ENCODE peak calls at places on chromosomes 3 and 15, in ten cellular contexts. One of them, this sample, is unnamed.
A peak's percentile ranks its signal among the peaks of the same experiment; 100 is the strongest.

GRCh38 chr3:98521897-98522537 is 685 bp downstream of the CLDND1 start:
- DNase-seq in fibroblast of lung: peak; percentile 68
- DNase-seq in left ventricle myocardium inferior: no peak
- DNase-seq in gastrocnemius medialis: peak; percentile 15
- DNase-seq in psoas muscle: peak; percentile 52
- DNase-seq in IMR-90: peak; percentile 68
- DNase-seq in AG04450: peak; percentile 18
- DNase-seq in tibial nerve: no peak
- DNase-seq in cardiac muscle cell: peak; percentile 57
- DNase-seq in right atrium auricular region: peak; percentile 63
- DNase-seq in this sample: peak; percentile 75

GRCh38 chr15:43922021-43922420 is 95.2 kb downstream of the WDR76 start:
- DNase-seq in fibroblast of lung: peak; percentile 35
- DNase-seq in left ventricle myocardium inferior: no peak
- DNase-seq in gastrocnemius medialis: no peak
- DNase-seq in psoas muscle: no peak
- DNase-seq in IMR-90: peak; percentile 73
- DNase-seq in AG04450: peak; percentile 21
- DNase-seq in tibial nerve: no peak
- DNase-seq in cardiac muscle cell: peak; percentile 62
- DNase-seq in right atrium auricular region: no peak
- DNase-seq in this sample: peak; percentile 68

GRCh38 chr3:32994045-32994444 is 42.6 kb downstream of the CCR4 start:
- DNase-seq in fibroblast of lung: no peak
- DNase-seq in left ventricle myocardium inferior: no peak
- DNase-seq in gastrocnemius medialis: no peak
- DNase-seq in psoas muscle: no peak
- DNase-seq in IMR-90: no peak
- DNase-seq in AG04450: no peak
- DNase-seq in tibial nerve: no peak
- DNase-seq in cardiac muscle cell: no peak
- DNase-seq in right atrium auricular region: no peak
- DNase-seq in this sample: peak; percentile 84

GRCh38 chr3:127568604-127569003 is 21.9 kb downstream of the TPRA1 start:
- DNase-seq in fibroblast of lung: no peak
- DNase-seq in left ventricle myocardium inferior: no peak
- DNase-seq in gastrocnemius medialis: no peak
- DNase-seq in psoas muscle: no peak
- DNase-seq in IMR-90: no peak
- DNase-seq in AG04450: no peak
- DNase-seq in tibial nerve: no peak
- DNase-seq in cardiac muscle cell: no peak
- DNase-seq in right atrium auricular region: no peak
- DNase-seq in this sample: no peak

GRCh38 chr3:112627419-112627818 is 13.5 kb downstream of the CCDC80 start:
- DNase-seq in fibroblast of lung: no peak
- DNase-seq in left ventricle myocardium inferior: peak; percentile 41
- DNase-seq in gastrocnemius medialis: no peak
- DNase-seq in psoas muscle: peak; percentile 57
- DNase-seq in IMR-90: no peak
- DNase-seq in AG04450: no peak
- DNase-seq in tibial nerve: no peak
- DNase-seq in cardiac muscle cell: peak; percentile 22
- DNase-seq in right atrium auricular region: no peak
- DNase-seq in this sample: no peak

GRCh38 chr3:181713673-181714270 is 2.0 kb downstream of the SOX2 start:
- DNase-seq in fibroblast of lung: no peak
- DNase-seq in left ventricle myocardium inferior: no peak
- DNase-seq in gastrocnemius medialis: no peak
- DNase-seq in psoas muscle: no peak
- DNase-seq in IMR-90: no peak
- DNase-seq in AG04450: no peak
- DNase-seq in tibial nerve: no peak
- DNase-seq in cardiac muscle cell: no peak
- DNase-seq in right atrium auricular region: no peak
- DNase-seq in this sample: no peak

GRCh38 chr3:132417695-132418520 is 606 bp downstream of the DNAJC13 start:
- DNase-seq in fibroblast of lung: peak; percentile 76
- DNase-seq in left ventricle myocardium inferior: peak; percentile 43
- DNase-seq in gastrocnemius medialis: peak; percentile 15
- DNase-seq in psoas muscle: no peak
- DNase-seq in IMR-90: peak; percentile 58
- DNase-seq in AG04450: peak; percentile 20
- DNase-seq in tibial nerve: peak; percentile 17
- DNase-seq in cardiac muscle cell: peak; percentile 82
- DNase-seq in right atrium auricular region: no peak
- DNase-seq in this sample: peak; percentile 63

GRCh38 chr3:132507657-132508056 is 89.4 kb upstream of the ACKR4 start:
- DNase-seq in fibroblast of lung: no peak
- DNase-seq in left ventricle myocardium inferior: no peak
- DNase-seq in gastrocnemius medialis: no peak
- DNase-seq in psoas muscle: no peak
- DNase-seq in IMR-90: no peak
- DNase-seq in AG04450: no peak
- DNase-seq in tibial nerve: no peak
- DNase-seq in cardiac muscle cell: no peak
- DNase-seq in right atrium auricular region: no peak
- DNase-seq in this sample: no peak

GRCh38 chr3:4416961-4417360 is 50.1 kb downstream of the SUMF1 start:
- DNase-seq in fibroblast of lung: peak; percentile 88
- DNase-seq in left ventricle myocardium inferior: no peak
- DNase-seq in gastrocnemius medialis: peak; percentile 19
- DNase-seq in psoas muscle: peak; percentile 86
- DNase-seq in IMR-90: peak; percentile 92
- DNase-seq in AG04450: peak; percentile 53
- DNase-seq in tibial nerve: no peak
- DNase-seq in cardiac muscle cell: peak; percentile 79
- DNase-seq in right atrium auricular region: no peak
- DNase-seq in this sample: peak; percentile 97

GRCh38 chr3:8653800-8654408 is 9.3 kb upstream of the SSUH2 start:
- DNase-seq in fibroblast of lung: no peak
- DNase-seq in left ventricle myocardium inferior: no peak
- DNase-seq in gastrocnemius medialis: no peak
- DNase-seq in psoas muscle: no peak
- DNase-seq in IMR-90: no peak
- DNase-seq in AG04450: no peak
- DNase-seq in tibial nerve: no peak
- DNase-seq in cardiac muscle cell: no peak
- DNase-seq in right atrium auricular region: no peak
- DNase-seq in this sample: no peak

GRCh38 chr3:8283180-8283579 is 218.4 kb upstream of the LMCD1 start:
- DNase-seq in fibroblast of lung: no peak
- DNase-seq in left ventricle myocardium inferior: no peak
- DNase-seq in gastrocnemius medialis: no peak
- DNase-seq in psoas muscle: no peak
- DNase-seq in IMR-90: no peak
- DNase-seq in AG04450: no peak
- DNase-seq in tibial nerve: no peak
- DNase-seq in cardiac muscle cell: no peak
- DNase-seq in right atrium auricular region: no peak
- DNase-seq in this sample: no peak

DNA sequence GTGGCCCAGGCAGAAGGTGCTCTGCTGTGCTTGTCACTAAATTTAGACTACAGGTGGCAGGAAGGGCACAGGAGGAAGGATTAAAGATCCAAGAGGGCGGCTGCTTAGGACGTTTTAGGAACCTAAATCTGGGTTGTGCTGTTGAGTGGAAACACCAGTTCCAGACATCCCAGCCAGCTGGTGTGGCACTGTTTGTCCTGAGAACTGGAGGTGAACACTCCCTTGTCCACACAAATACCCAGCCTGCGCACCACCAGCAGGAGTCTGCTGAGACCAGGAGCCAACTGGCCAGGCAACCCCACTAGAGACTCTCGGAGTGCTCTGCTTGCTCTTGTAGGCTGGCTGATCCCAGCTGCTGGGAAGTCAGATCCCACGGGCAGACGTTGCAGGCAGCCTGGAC is 30.3 kb upstream of the UACA start:
- DNase-seq in fibroblast of lung: no peak
- DNase-seq in left ventricle myocardium inferior: no peak
- DNase-seq in gastrocnemius medialis: peak; percentile 34
- DNase-seq in psoas muscle: no peak
- DNase-seq in IMR-90: no peak
- DNase-seq in AG04450: no peak
- DNase-seq in tibial nerve: no peak
- DNase-seq in cardiac muscle cell: no peak
- DNase-seq in right atrium auricular region: no peak
- DNase-seq in this sample: no peak
- H3K27me3 ChIP-seq in fibroblast of lung: no peaks in the 10 kb centered on the region
- H3K27me3 ChIP-seq in left ventricle myocardium inferior: no peaks in the 10 kb centered on the region
- H3K27me3 ChIP-seq in gastrocnemius medialis: no peaks in the 10 kb centered on the region
- H3K27me3 ChIP-seq in psoas muscle: no peaks in the 10 kb centered on the region
- H3K27me3 ChIP-seq in IMR-90: no peaks in the 10 kb centered on the region
- H3K27me3 ChIP-seq in AG04450: no peaks in the 10 kb centered on the region
- H3K27me3 ChIP-seq in tibial nerve: no peaks in the 10 kb centered on the region
- H3K27me3 ChIP-seq in cardiac muscle cell: no peaks in the 10 kb centered on the region
- H3K27me3 ChIP-seq in right atrium auricular region: no peaks in the 10 kb centered on the region
- H3K27me3 ChIP-seq in this sample: no peaks in the 10 kb centered on the region

GRCh38 chr3:194103475-194103874 is 32.5 kb upstream of the HES1 start:
- DNase-seq in fibroblast of lung: no peak
- DNase-seq in left ventricle myocardium inferior: no peak
- DNase-seq in gastrocnemius medialis: no peak
- DNase-seq in psoas muscle: no peak
- DNase-seq in IMR-90: no peak
- DNase-seq in AG04450: no peak
- DNase-seq in tibial nerve: no peak
- DNase-seq in cardiac muscle cell: no peak
- DNase-seq in right atrium auricular region: no peak
- DNase-seq in this sample: no peak
- H3K27ac ChIP-seq in fibroblast of lung: no peak overlapping the region
- H3K27ac ChIP-seq in left ventricle myocardium inferior: no peak overlapping the region
- H3K27ac ChIP-seq in gastrocnemius medialis: no peak overlapping the region
- H3K27ac ChIP-seq in psoas muscle: no peak overlapping the region
- H3K27ac ChIP-seq in IMR-90: no peak overlapping the region
- H3K27ac ChIP-seq in AG04450: no peak overlapping the region
- H3K27ac ChIP-seq in tibial nerve: no peak overlapping the region
- H3K27ac ChIP-seq in cardiac muscle cell: no peak overlapping the region
- H3K27ac ChIP-seq in right atrium auricular region: no peak overlapping the region
- H3K27ac ChIP-seq in this sample: no peak overlapping the region

GRCh38 chr3:160641675-160642330 is 35.2 kb upstream of the ARL14 start:
- DNase-seq in fibroblast of lung: peak; percentile 54
- DNase-seq in left ventricle myocardium inferior: no peak
- DNase-seq in gastrocnemius medialis: peak; percentile 14
- DNase-seq in psoas muscle: no peak
- DNase-seq in IMR-90: peak; percentile 8
- DNase-seq in AG04450: no peak
- DNase-seq in tibial nerve: no peak
- DNase-seq in cardiac muscle cell: peak; percentile 77
- DNase-seq in right atrium auricular region: no peak
- DNase-seq in this sample: no peak

GRCh38 chr3:160648701-160649100 is 28.3 kb upstream of the ARL14 start:
- DNase-seq in fibroblast of lung: no peak
- DNase-seq in left ventricle myocardium inferior: no peak
- DNase-seq in gastrocnemius medialis: no peak
- DNase-seq in psoas muscle: no peak
- DNase-seq in IMR-90: no peak
- DNase-seq in AG04450: no peak
- DNase-seq in tibial nerve: no peak
- DNase-seq in cardiac muscle cell: no peak
- DNase-seq in right atrium auricular region: no peak
- DNase-seq in this sample: no peak

GRCh38 chr3:160649596-160649995 is 27.4 kb upstream of the ARL14 start:
- DNase-seq in fibroblast of lung: no peak
- DNase-seq in left ventricle myocardium inferior: no peak
- DNase-seq in gastrocnemius medialis: no peak
- DNase-seq in psoas muscle: no peak
- DNase-seq in IMR-90: no peak
- DNase-seq in AG04450: no peak
- DNase-seq in tibial nerve: no peak
- DNase-seq in cardiac muscle cell: no peak
- DNase-seq in right atrium auricular region: no peak
- DNase-seq in this sample: no peak

GRCh38 chr3:160644491-160644890 is 32.5 kb upstream of the ARL14 start:
- DNase-seq in fibroblast of lung: no peak
- DNase-seq in left ventricle myocardium inferior: no peak
- DNase-seq in gastrocnemius medialis: no peak
- DNase-seq in psoas muscle: no peak
- DNase-seq in IMR-90: no peak
- DNase-seq in AG04450: no peak
- DNase-seq in tibial nerve: no peak
- DNase-seq in cardiac muscle cell: no peak
- DNase-seq in right atrium auricular region: no peak
- DNase-seq in this sample: no peak

GRCh38 chr3:160643994-160644393 is 33.0 kb upstream of the ARL14 start:
- DNase-seq in fibroblast of lung: no peak
- DNase-seq in left ventricle myocardium inferior: no peak
- DNase-seq in gastrocnemius medialis: no peak
- DNase-seq in psoas muscle: no peak
- DNase-seq in IMR-90: peak; percentile 17
- DNase-seq in AG04450: no peak
- DNase-seq in tibial nerve: no peak
- DNase-seq in cardiac muscle cell: no peak
- DNase-seq in right atrium auricular region: no peak
- DNase-seq in this sample: no peak
- TF ChIP-seq CTCF in fibroblast of lung: no peak
- TF ChIP-seq CTCF in left ventricle myocardium inferior: no peak
- TF ChIP-seq CTCF in gastrocnemius medialis: no peak
- TF ChIP-seq CTCF in psoas muscle: no peak
- TF ChIP-seq CTCF in IMR-90: peak; percentile 26
- TF ChIP-seq CTCF in AG04450: peak; percentile 44
- TF ChIP-seq CTCF in tibial nerve: no peak
- TF ChIP-seq CTCF in cardiac muscle cell: peak; percentile 3
- TF ChIP-seq CTCF in right atrium auricular region: no peak
- TF ChIP-seq CTCF in this sample: no peak

GRCh38 chr15:67829647-67830504 is 4.6 kb downstream of the SKOR1 start:
- DNase-seq in fibroblast of lung: no peak
- DNase-seq in left ventricle myocardium inferior: no peak
- DNase-seq in gastrocnemius medialis: no peak
- DNase-seq in psoas muscle: peak; percentile 44
- DNase-seq in IMR-90: no peak
- DNase-seq in AG04450: no peak
- DNase-seq in tibial nerve: no peak
- DNase-seq in cardiac muscle cell: no peak
- DNase-seq in right atrium auricular region: no peak
- DNase-seq in this sample: no peak

GRCh38 chr15:67826717-67827560 is 1.6 kb downstream of the SKOR1 start:
- DNase-seq in fibroblast of lung: no peak
- DNase-seq in left ventricle myocardium inferior: no peak
- DNase-seq in gastrocnemius medialis: no peak
- DNase-seq in psoas muscle: peak; percentile 49
- DNase-seq in IMR-90: no peak
- DNase-seq in AG04450: no peak
- DNase-seq in tibial nerve: no peak
- DNase-seq in cardiac muscle cell: no peak
- DNase-seq in right atrium auricular region: no peak
- DNase-seq in this sample: no peak

GRCh38 chr15:67827561-67828378 is 2.5 kb downstream of the SKOR1 start:
- DNase-seq in fibroblast of lung: no peak
- DNase-seq in left ventricle myocardium inferior: no peak
- DNase-seq in gastrocnemius medialis: no peak
- DNase-seq in psoas muscle: peak; percentile 47
- DNase-seq in IMR-90: no peak
- DNase-seq in AG04450: no peak
- DNase-seq in tibial nerve: no peak
- DNase-seq in cardiac muscle cell: no peak
- DNase-seq in right atrium auricular region: no peak
- DNase-seq in this sample: no peak

GRCh38 chr15:67828379-67828968 is 3.2 kb downstream of the SKOR1 start:
- DNase-seq in fibroblast of lung: no peak
- DNase-seq in left ventricle myocardium inferior: no peak
- DNase-seq in gastrocnemius medialis: no peak
- DNase-seq in psoas muscle: no peak
- DNase-seq in IMR-90: no peak
- DNase-seq in AG04450: no peak
- DNase-seq in tibial nerve: no peak
- DNase-seq in cardiac muscle cell: no peak
- DNase-seq in right atrium auricular region: no peak
- DNase-seq in this sample: no peak

GRCh38 chr15:67828969-67829646 is 3.8 kb downstream of the SKOR1 start:
- DNase-seq in fibroblast of lung: no peak
- DNase-seq in left ventricle myocardium inferior: no peak
- DNase-seq in gastrocnemius medialis: no peak
- DNase-seq in psoas muscle: peak; percentile 29
- DNase-seq in IMR-90: no peak
- DNase-seq in AG04450: no peak
- DNase-seq in tibial nerve: no peak
- DNase-seq in cardiac muscle cell: no peak
- DNase-seq in right atrium auricular region: no peak
- DNase-seq in this sample: no peak
- H3K27me3 ChIP-seq in fibroblast of lung: peaks cover 88% of the 10 kb centered on the region
- H3K27me3 ChIP-seq in left ventricle myocardium inferior: peaks cover 100% of the 10 kb centered on the region
- H3K27me3 ChIP-seq in gastrocnemius medialis: peaks cover 96% of the 10 kb centered on the region
- H3K27me3 ChIP-seq in psoas muscle: peaks cover 60% of the 10 kb centered on the region
- H3K27me3 ChIP-seq in IMR-90: peaks cover 95% of the 10 kb centered on the region
- H3K27me3 ChIP-seq in AG04450: peaks cover 92% of the 10 kb centered on the region
- H3K27me3 ChIP-seq in tibial nerve: peaks cover 100% of the 10 kb centered on the region
- H3K27me3 ChIP-seq in cardiac muscle cell: peaks cover 100% of the 10 kb centered on the region
- H3K27me3 ChIP-seq in right atrium auricular region: peaks cover 84% of the 10 kb centered on the region
- H3K27me3 ChIP-seq in this sample: peaks cover 98% of the 10 kb centered on the region